ENCODE peak calls at places on chromosomes 4 and X, in five cellular contexts. M, O, N, I and X are unnamed samples.

GRCh38 chr4:139083533-139084424 is 68.2 kb downstream of the NOCT start:
- DNase-seq in N (peak), O (peak), I (peak), M (peak), X (peak)

GRCh38 chr4:21512351-21512750 is 436.2 kb downstream of the KCNIP4 start:
- DNase-seq in O (peak), I (no peak), M (no peak), N (peak), X (no peak)

GRCh38 chrX:132463411-132463810 is 25.4 kb downstream of the MBNL3 start:
- DNase-seq in M (no peak), I (no peak), O (peak), N (no peak), X (no peak)

GRCh38 chr4:113821851-113822250 is 60.3 kb upstream of the CAMK2D start:
- DNase-seq in N (peak), M (no peak), I (no peak), O (no peak), X (no peak)

GRCh38 chrX:318068-318738 is 393 bp downstream of the GTPBP6 start:
- DNase-seq in I (peak), O (peak), M (no peak), N (peak), X (peak)

GRCh38 chrX:123964155-123964554 is 2.6 kb downstream of the STAG2 start:
- DNase-seq in N (peak), I (no peak), O (peak), M (no peak), X (no peak)

GRCh38 chrX:22025751-22026150 is 6.4 kb upstream of the PHEX start:
- DNase-seq in N (no peak), I (no peak), O (peak), M (no peak), X (no peak)

GRCh38 chr4:40888916-40889315 is 139.2 kb downstream of the NSUN7 start:
- DNase-seq in I (no peak), N (no peak), M (no peak), O (no peak), X (no peak)

GRCh38 chrX:153469811-153470410 is 465 bp downstream of the HAUS7 start:
- DNase-seq in N (peak), M (no peak), O (peak), I (no peak), X (no peak)

GRCh38 chrX:38138157-38138556 is 82.5 kb downstream of the SRPX start:
- DNase-seq in M (no peak), N (no peak), I (no peak), O (no peak), X (no peak)

GRCh38 chr4:8274066-8274652 is 4.6 kb downstream of the HTRA3 start:
- DNase-seq in M (no peak), N (no peak), O (no peak), I (no peak), X (no peak)

GRCh38 chr4:8275511-8275910 is 6.0 kb downstream of the HTRA3 start:
- DNase-seq in M (no peak), O (no peak), I (no peak), N (no peak), X (no peak)

GRCh38 chr4:8276358-8277240 is 7.0 kb downstream of the HTRA3 start:
- DNase-seq in O (peak), N (peak), I (no peak), M (no peak), X (no peak)

GRCh38 chr4:8273450-8273849 is 3.9 kb downstream of the HTRA3 start:
- DNase-seq in M (no peak), N (no peak), O (no peak), I (no peak), X (no peak)

DNA sequence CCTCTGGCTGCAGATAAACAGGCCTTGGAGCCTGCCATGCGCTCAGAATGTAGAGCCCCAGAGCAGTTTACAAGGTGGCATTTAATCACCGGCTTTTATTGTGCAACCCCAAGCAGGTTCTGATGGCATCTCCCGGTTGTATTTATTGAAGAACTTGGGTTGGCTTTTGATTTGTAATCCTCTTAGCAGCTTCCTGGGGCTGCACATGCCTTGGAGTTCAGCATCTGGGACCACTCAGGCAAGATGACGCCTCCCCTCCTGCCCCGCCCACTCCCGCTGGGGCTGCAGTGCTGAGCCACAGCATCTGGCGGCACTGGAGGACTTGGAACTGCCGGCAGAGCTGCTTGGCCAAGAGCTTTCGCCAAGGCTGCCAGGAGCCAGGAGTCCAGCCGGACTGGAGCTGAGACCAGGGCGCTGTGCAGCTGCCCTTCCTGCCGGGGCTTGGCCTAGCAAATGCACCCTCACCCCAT is 5.3 kb downstream of the HTRA3 start:
- DNase-seq in I (no peak), O (peak), N (peak), M (no peak), X (peak)
- TF ChIP-seq CTCF in I (no peak), O (peak), N (peak), M (no peak), X (no peak)

GRCh38 chr4:154024097-154024496 is 235.2 kb upstream of the SFRP2 start:
- DNase-seq in O (peak), M (no peak), N (no peak), I (no peak), X (no peak)

GRCh38 chr4:154014401-154015105 is 225.7 kb upstream of the SFRP2 start:
- DNase-seq in N (peak), M (no peak), I (no peak), O (no peak), X (no peak)

GRCh38 chr4:154013576-154013975 is 224.7 kb upstream of the SFRP2 start:
- DNase-seq in I (no peak), O (no peak), N (no peak), M (no peak), X (no peak)

DNA sequence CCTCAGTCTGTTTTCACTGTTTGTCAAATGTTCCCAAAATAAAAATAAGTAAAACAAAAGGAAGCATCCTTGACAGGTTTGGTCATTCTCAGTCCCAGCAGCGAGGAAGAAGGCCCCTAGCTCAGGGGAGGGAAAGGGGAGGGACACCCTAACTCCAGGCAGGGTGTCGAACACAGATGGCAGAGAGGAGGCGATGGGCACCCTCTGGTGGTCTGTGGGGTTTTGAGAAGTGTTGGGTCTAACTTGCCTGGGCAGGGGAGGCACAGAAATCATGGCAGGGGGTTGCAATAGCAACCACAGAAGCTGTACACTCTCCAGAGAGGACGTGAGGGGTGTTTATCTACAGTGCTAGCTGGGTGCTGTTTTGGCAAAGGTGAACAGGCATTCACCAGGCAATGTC is 229.8 kb upstream of the SFRP2 start:
- DNase-seq in M (no peak), I (no peak), O (no peak), N (no peak), X (no peak)
- TF ChIP-seq CTCF in M (no peak), I (no peak), O (no peak), N (no peak), X (no peak)

DNA sequence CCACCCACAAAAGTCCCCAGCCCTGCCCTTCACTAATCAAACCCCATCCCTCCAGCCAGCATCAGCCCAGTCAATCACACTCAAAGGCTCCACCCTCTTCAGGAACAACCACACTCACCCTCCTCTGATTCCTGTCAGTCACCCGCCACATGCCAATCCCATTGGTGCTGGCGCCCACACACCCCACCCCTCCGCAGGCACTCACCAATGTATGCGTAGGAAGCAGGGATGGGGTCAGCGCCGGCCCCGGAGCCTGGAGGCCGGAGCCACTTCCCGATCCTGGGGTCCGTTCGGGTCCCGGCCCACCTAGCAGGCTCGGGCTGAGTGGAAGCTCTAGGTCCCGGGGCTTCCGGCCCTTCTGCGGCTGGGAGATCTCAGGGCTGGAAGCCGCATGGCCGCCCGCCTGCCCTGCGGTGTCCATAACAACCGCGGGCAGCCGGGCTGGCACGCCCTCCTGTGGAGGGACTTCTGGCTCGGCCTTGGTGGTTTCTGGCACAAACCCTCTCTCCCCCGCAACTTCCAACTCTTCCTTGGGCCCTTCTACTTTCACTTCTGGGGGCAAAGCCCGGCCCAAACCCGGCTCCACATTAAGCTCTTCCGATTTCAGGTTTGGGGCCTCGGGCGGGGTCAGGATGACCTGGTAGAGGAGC is 7.9 kb upstream of the CFP start:
- DNase-seq in M (no peak), I (no peak), N (no peak), O (no peak), X (peak)
- TF ChIP-seq CTCF in M (no peak), I (no peak), N (no peak), O (no peak), X (no peak)

GRCh38 chr4:119564106-119564505 is 64.5 kb downstream of the PDE5A start:
- DNase-seq in M (no peak), I (no peak), O (no peak), N (no peak), X (no peak)

DNA sequence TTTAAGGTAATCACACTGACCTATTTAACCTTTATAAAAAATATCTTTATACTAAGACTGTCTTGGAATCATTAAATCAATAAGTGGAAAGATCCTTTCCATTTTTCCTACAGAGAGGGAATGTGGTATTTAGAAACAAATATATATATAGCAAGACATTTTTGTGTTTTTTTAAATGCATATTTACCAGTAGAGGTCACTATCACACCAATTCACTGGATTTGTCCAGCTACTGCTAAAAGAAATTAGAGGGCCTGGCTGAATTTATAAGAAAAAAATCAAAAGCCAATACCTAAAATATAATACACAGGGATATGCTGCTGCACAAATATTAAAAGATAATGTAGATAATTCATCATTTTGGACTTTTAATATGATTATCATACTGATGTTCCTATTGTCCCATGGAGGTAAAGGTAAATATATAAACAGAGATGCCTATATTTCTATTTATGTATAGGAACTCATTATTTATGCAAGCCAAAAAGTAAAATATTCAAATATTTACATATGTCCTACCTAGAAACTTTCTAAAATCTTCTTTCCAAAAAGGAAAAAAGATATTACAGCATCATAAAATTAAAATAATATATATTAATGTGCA is 69.5 kb downstream of the PDE5A start:
- DNase-seq in M (no peak), N (peak), O (peak), I (no peak), X (no peak)
- TF ChIP-seq CTCF in M (no peak), N (peak), O (peak), I (no peak), X (peak)

GRCh38 chr4:8282742-8283141 is 13.2 kb downstream of the HTRA3 start:
- DNase-seq in O (no peak), M (no peak), I (no peak), N (no peak), X (no peak)

GRCh38 chr4:8280876-8281440 is 11.4 kb downstream of the HTRA3 start:
- DNase-seq in N (no peak), M (no peak), O (no peak), I (no peak), X (no peak)

GRCh38 chr4:8280158-8280875 is 10.8 kb downstream of the HTRA3 start:
- DNase-seq in N (no peak), O (no peak), M (no peak), I (no peak), X (no peak)

GRCh38 chr4:8282134-8282641 is 12.6 kb downstream of the HTRA3 start:
- DNase-seq in N (no peak), O (no peak), I (no peak), M (no peak), X (no peak)

DNA sequence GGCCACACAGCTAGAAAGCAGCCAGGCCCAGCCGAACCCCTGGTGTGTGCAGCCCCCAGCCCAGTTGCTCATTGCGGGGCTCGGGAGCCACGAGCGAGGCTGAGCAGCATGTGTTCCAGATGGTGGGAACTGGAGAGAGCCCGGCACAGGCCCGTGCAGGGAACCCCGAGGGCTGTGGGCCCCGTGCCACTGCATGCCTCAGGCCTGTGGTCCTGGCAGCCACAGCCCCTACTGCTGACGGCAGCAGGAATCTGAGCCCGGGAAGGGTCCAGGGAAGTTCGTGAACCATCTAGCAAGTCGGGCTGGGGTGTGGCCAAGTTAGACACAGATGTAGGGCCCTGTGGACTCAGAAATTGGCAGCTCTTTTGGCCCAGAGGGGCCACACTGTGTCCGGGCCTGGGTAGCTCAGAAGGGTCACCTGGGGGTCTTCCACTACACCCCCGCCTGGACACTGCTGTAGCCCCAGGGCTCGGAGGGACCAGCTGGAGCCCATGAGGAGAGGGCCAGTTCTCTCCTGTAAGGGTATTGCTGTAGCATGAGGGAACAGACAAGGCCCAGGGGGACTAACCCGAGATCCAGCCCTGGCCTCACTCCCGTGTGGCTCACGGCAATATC is 12.1 kb downstream of the HTRA3 start:
- DNase-seq in N (peak), O (no peak), I (no peak), M (no peak), X (no peak)
- TF ChIP-seq CTCF in N (no peak), O (no peak), I (no peak), M (no peak), X (no peak)

DNA sequence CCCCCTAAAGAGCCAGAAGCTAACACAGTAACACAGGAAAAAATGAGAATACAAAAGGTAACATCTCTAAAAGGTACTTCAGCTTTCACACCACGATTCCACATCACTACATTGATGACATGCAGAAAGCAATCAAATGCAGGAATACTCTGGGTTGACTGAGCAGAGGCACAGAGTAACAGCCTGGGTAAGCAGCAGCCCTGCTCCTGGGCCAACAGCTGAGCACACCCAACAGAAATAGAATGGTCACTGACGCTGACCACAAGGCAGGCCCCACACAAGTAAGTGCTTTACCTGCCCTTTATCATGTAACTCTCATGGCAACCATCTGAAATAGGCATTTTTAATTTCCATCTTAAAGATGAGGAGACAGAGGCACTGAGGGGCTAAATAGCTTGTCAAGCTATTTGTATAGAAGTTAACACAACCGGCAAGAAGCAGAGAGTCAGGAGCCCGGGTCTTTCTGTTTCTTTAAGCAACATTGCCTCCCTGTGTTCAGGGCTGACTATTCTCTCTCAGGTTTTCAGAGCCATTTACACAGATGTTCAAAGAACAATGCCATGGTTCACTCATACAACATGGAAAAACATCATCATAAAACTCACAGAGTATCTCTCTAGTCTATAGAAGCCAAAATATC is 168.9 kb downstream of the ZNF674 start:
- DNase-seq in I (no peak), O (peak), N (peak), M (no peak), X (no peak)
- TF ChIP-seq CTCF in I (no peak), O (peak), N (peak), M (no peak), X (no peak)